ENCODE peak calls at places on chromosome 13, in four cellular contexts. J, R, S and P are unnamed samples.

GRCh38 chr13:75079226-75079625 is 402.7 kb downstream of the TBC1D4 start:
- DNase-seq in J (no peak), R (no peak), S (no peak), P (no peak)

GRCh38 chr13:51583469-51583874 is 790 bp upstream of the WDFY2 start:
- DNase-seq in J (no peak), R (no peak), S (no peak), P (no peak)

GRCh38 chr13:111153977-111154332 is 38.8 kb downstream of the ARHGEF7 start:
- DNase-seq in J (no peak), R (no peak), S (peak), P (no peak)

GRCh38 chr13:32427852-32428580 is at the start of gene N4BP2L1:
- DNase-seq in J (peak), R (peak), S (peak), P (peak)

GRCh38 chr13:27969073-27969865 is at the start of gene CDX2:
- DNase-seq in J (no peak), R (peak), S (no peak), P (no peak)

GRCh38 chr13:33060815-33061214 is 44.6 kb downstream of the KL start:
- DNase-seq in J (no peak), R (no peak), S (no peak), P (no peak)

GRCh38 chr13:37716395-37716794 is 117.8 kb upstream of the POSTN start:
- DNase-seq in J (no peak), R (no peak), S (no peak), P (no peak)

GRCh38 chr13:112213467-112214245 is 146.7 kb downstream of the SOX1 start:
- DNase-seq in J (no peak), R (no peak), S (peak), P (no peak)

GRCh38 chr13:59236309-59236939 is 927.3 kb downstream of the DIAPH3 start:
- DNase-seq in J (no peak), R (no peak), S (no peak), P (no peak)

GRCh38 chr13:28699246-28699645 is 19.5 kb downstream of the SLC46A3 start:
- DNase-seq in J (no peak), R (no peak), S (no peak), P (no peak)

GRCh38 chr13:84946144-84946543 is 853.1 kb downstream of the SLITRK6 start:
- DNase-seq in J (no peak), R (no peak), S (no peak), P (no peak)

GRCh38 chr13:21033224-21033855 is 28.0 kb downstream of the LATS2 start:
- DNase-seq in J (no peak), R (no peak), S (no peak), P (no peak)

GRCh38 chr13:49643003-49643651 is 14.8 kb downstream of the ARL11 start:
- DNase-seq in J (no peak), R (no peak), S (no peak), P (no peak)

GRCh38 chr13:112968380-112968909 is 569 bp upstream of the MCF2L start:
- DNase-seq in J (peak), R (no peak), S (peak), P (no peak)

GRCh38 chr13:25213716-25214115 is 41.6 kb upstream of the AMER2 start:
- DNase-seq in J (no peak), R (no peak), S (no peak), P (no peak)

GRCh38 chr13:54750521-54750920 is 1721.9 kb downstream of the OLFM4 start:
- DNase-seq in J (no peak), R (no peak), S (no peak), P (no peak)

GRCh38 chr13:40318366-40318765 is 348.1 kb downstream of the FOXO1 start:
- DNase-seq in J (no peak), R (no peak), S (no peak), P (no peak)

GRCh38 chr13:33863390-33863789 is 45.4 kb downstream of the RFC3 start:
- DNase-seq in J (no peak), R (no peak), S (no peak), P (no peak)

GRCh38 chr13:103299079-103299478 is 232.9 kb upstream of the SLC10A2 start:
- DNase-seq in J (no peak), R (peak), S (no peak), P (no peak)

GRCh38 chr13:43284162-43284561 is 260.8 kb downstream of the DNAJC15 start:
- DNase-seq in J (no peak), R (no peak), S (no peak), P (no peak)

GRCh38 chr13:39956036-39956435 is 300.6 kb downstream of the COG6 start:
- DNase-seq in J (peak), R (no peak), S (no peak), P (no peak)

GRCh38 chr13:109868583-109869311 is 82.4 kb upstream of the IRS2 start:
- DNase-seq in J (no peak), R (no peak), S (no peak), P (no peak)

GRCh38 chr13:99907038-99907437 is 64.5 kb downstream of the ZIC5 start:
- DNase-seq in J (no peak), R (no peak), S (no peak), P (no peak)

GRCh38 chr13:66759919-66760318 is 470.2 kb downstream of the PCDH9 start:
- DNase-seq in J (no peak), R (no peak), S (no peak), P (no peak)

GRCh38 chr13:60591348-60591747 is 194.3 kb downstream of the TDRD3 start:
- DNase-seq in J (no peak), R (no peak), S (no peak), P (peak)

GRCh38 chr13:110575322-110576069 is 14.0 kb upstream of the RAB20 start:
- DNase-seq in J (peak), R (no peak), S (peak), P (no peak)

GRCh38 chr13:26280295-26280694 is 26.4 kb downstream of the CDK8 start:
- DNase-seq in J (no peak), R (no peak), S (no peak), P (no peak)

GRCh38 chr13:95420501-95420900 is 119.2 kb upstream of the ABCC4 start:
- DNase-seq in J (no peak), R (peak), S (no peak), P (peak)

GRCh38 chr13:110499621-110500281 is 61.8 kb downstream of the RAB20 start:
- DNase-seq in J (no peak), R (no peak), S (no peak), P (no peak)

GRCh38 chr13:94218537-94218936 is 260.9 kb downstream of the DCT start:
- DNase-seq in J (no peak), R (no peak), S (no peak), P (no peak)

GRCh38 chr13:43196171-43196611 is 172.8 kb downstream of the DNAJC15 start:
- DNase-seq in J (no peak), R (no peak), S (no peak), P (no peak)

GRCh38 chr13:109510036-109510435 is 276.3 kb downstream of the IRS2 start:
- DNase-seq in J (no peak), R (no peak), S (no peak), P (no peak)

GRCh38 chr13:77521194-77521593 is 14.3 kb upstream of the SCEL start:
- DNase-seq in J (no peak), R (no peak), S (no peak), P (no peak)

GRCh38 chr13:25489238-25489637 is 117.5 kb downstream of the ATP8A2 start:
- DNase-seq in J (no peak), R (no peak), S (no peak), P (no peak)

GRCh38 chr13:42048323-42048624 is 174 bp upstream of the DGKH start:
- DNase-seq in J (no peak), R (no peak), S (no peak), P (no peak)

GRCh38 chr13:21749410-21749809 is 78.5 kb downstream of the FGF9 start:
- DNase-seq in J (no peak), R (no peak), S (no peak), P (no peak)